ENCODE peak calls at places on chromosomes 11 and 22, in eight cellular contexts. V is Right ventricle myocardium superior; I is neural crest cell; B is effector memory CD8-positive, alpha-beta T cell; Z is activated CD4-positive, alpha-beta T cell treated with anti-CD3 and anti-CD28 coated beads, Interleukin-2, amount 50 U/mL, for 24 hours; J is ELF-1; M is NCI-H1092; T is RPMI7951. O is an unnamed sample.

GRCh38 chr11:15208570-15209222 is 94.0 kb downstream of the INSC start:
- DNase-seq in V (peak; percentile 80), I (peak; percentile 90), B (peak; percentile 67), Z (peak; percentile 53), J (peak; percentile 86), M (peak; percentile 62), T (no peak), O (peak; percentile 56)

GRCh38 chr22:31126869-31127175 is 4.1 kb downstream of the INPP5J start:
- DNase-seq in V (no peak), I (no peak), B (no peak), Z (no peak), J (no peak), M (no peak), T (no peak), O (no peak)

GRCh38 chr11:75203138-75203537 is 37.4 kb upstream of the TPBGL start:
- DNase-seq in V (no peak), I (no peak), B (no peak), Z (no peak), J (no peak), M (no peak), T (no peak), O (no peak)

GRCh38 chr22:36048911-36049677 is 20.5 kb upstream of the RBFOX2 start:
- DNase-seq in V (no peak), I (no peak), B (no peak), Z (no peak), J (peak; percentile 15), M (no peak), T (no peak), O (peak; percentile 35)

GRCh38 chr11:70788247-70789022 is 390.1 kb downstream of the CTTN start:
- DNase-seq in V (no peak), I (no peak), B (no peak), Z (no peak), J (peak; percentile 17), M (no peak), T (peak; percentile 94), O (peak; percentile 92)

GRCh38 chr22:45640291-45640940 is 31.2 kb upstream of the ATXN10 start:
- DNase-seq in V (no peak), I (no peak), B (no peak), Z (no peak), J (no peak), M (no peak), T (no peak), O (no peak)

GRCh38 chr11:132072044-132072879 is 701.8 kb downstream of the NTM start:
- DNase-seq in V (no peak), I (no peak), B (no peak), Z (no peak), J (no peak), M (no peak), T (peak; percentile 99), O (peak; percentile 95)

GRCh38 chr11:110856993-110857812 is 145.0 kb upstream of the ARHGAP20 start:
- DNase-seq in V (no peak), I (no peak), B (no peak), Z (no peak), J (no peak), M (no peak), T (no peak), O (no peak)

GRCh38 chr11:111835665-111836064 is 35.7 kb downstream of the ALG9 start:
- DNase-seq in V (no peak), I (no peak), B (no peak), Z (no peak), J (no peak), M (no peak), T (no peak), O (no peak)

GRCh38 chr11:1927151-1928037 is 7.9 kb downstream of the TNNT3 start:
- DNase-seq in V (peak; percentile 65), I (no peak), B (no peak), Z (no peak), J (peak; percentile 46), M (no peak), T (no peak), O (no peak)

GRCh38 chr22:37462983-37463382 is 23.2 kb downstream of the MFNG start:
- DNase-seq in V (no peak), I (peak; percentile 45), B (no peak), Z (no peak), J (peak; percentile 72), M (no peak), T (peak; percentile 43), O (peak; percentile 59)

GRCh38 chr22:20439928-20440575 is 2.4 kb upstream of the SCARF2 start:
- DNase-seq in V (no peak), I (no peak), B (no peak), Z (no peak), J (no peak), M (no peak), T (no peak), O (no peak)

GRCh38 chr11:76288166-76288978 is 82.1 kb upstream of the WNT11 start:
- DNase-seq in V (no peak), I (no peak), B (no peak), Z (peak; percentile 4), J (no peak), M (no peak), T (no peak), O (no peak)

GRCh38 chr11:116217441-116217840 is 555.3 kb downstream of the BUD13 start:
- DNase-seq in V (no peak), I (no peak), B (no peak), Z (no peak), J (no peak), M (no peak), T (no peak), O (no peak)

GRCh38 chr11:94183886-94184264 is 55.2 kb downstream of the PANX1 start:
- DNase-seq in V (peak; percentile 67), I (peak; percentile 69), B (no peak), Z (no peak), J (peak; percentile 89), M (peak; percentile 6), T (peak; percentile 29), O (peak; percentile 53)

GRCh38 chr11:69438286-69438920 is 43.1 kb upstream of the LINC01488 start:
- DNase-seq in V (peak; percentile 31), I (no peak), B (no peak), Z (no peak), J (no peak), M (no peak), T (no peak), O (no peak)

GRCh38 chr22:30016596-30016995 is 63.7 kb upstream of the HORMAD2 start:
- DNase-seq in V (no peak), I (no peak), B (no peak), Z (no peak), J (no peak), M (no peak), T (no peak), O (no peak)

GRCh38 chr22:23481369-23481768 is 98.7 kb downstream of the IGLL1 start:
- DNase-seq in V (no peak), I (no peak), B (no peak), Z (no peak), J (no peak), M (no peak), T (no peak), O (no peak)

GRCh38 chr11:541433-541885 is 4.1 kb downstream of the LRRC56 start:
- DNase-seq in V (peak; percentile 36), I (no peak), B (no peak), Z (no peak), J (no peak), M (no peak), T (no peak), O (no peak)

GRCh38 chr11:131064373-131064991 is 148.2 kb upstream of the SNX19 start:
- DNase-seq in V (peak; percentile 63), I (peak; percentile 82), B (no peak), Z (no peak), J (peak; percentile 95), M (peak; percentile 40), T (peak; percentile 47), O (peak; percentile 72)

GRCh38 chr22:27876684-27877083 is 42.4 kb downstream of the PITPNB start:
- DNase-seq in V (no peak), I (no peak), B (no peak), Z (no peak), J (no peak), M (peak; percentile 86), T (no peak), O (no peak)

GRCh38 chr22:29302681-29303465 is 3.6 kb upstream of the GAS2L1 start:
- DNase-seq in V (no peak), I (no peak), B (no peak), Z (no peak), J (no peak), M (no peak), T (no peak), O (no peak)

GRCh38 chr11:45232341-45233080 is 53.6 kb downstream of the SYT13 start:
- DNase-seq in V (no peak), I (no peak), B (no peak), Z (no peak), J (no peak), M (no peak), T (no peak), O (no peak)

GRCh38 chr11:12587333-12587997 is 86.8 kb upstream of the TEAD1 start:
- DNase-seq in V (no peak), I (no peak), B (no peak), Z (no peak), J (peak; percentile 77), M (no peak), T (peak; percentile 28), O (peak; percentile 56)

GRCh38 chr11:119377112-119377901 is 4.2 kb downstream of the USP2 start:
- DNase-seq in V (no peak), I (no peak), B (no peak), Z (no peak), J (no peak), M (no peak), T (no peak), O (no peak)

GRCh38 chr11:36452987-36453386 is 57.1 kb downstream of the TRAF6 start:
- DNase-seq in V (no peak), I (no peak), B (no peak), Z (no peak), J (no peak), M (no peak), T (peak; percentile 87), O (peak; percentile 44)

GRCh38 chr22:37148031-37148651 is 1.6 kb downstream of the IL2RB start:
- DNase-seq in V (peak; percentile 21), I (no peak), B (no peak), Z (no peak), J (no peak), M (no peak), T (no peak), O (no peak)

GRCh38 chr11:118281284-118281683 is 17.2 kb upstream of the MPZL2 start:
- DNase-seq in V (no peak), I (no peak), B (no peak), Z (no peak), J (no peak), M (no peak), T (no peak), O (no peak)

GRCh38 chr11:61694971-61695706 is 14.9 kb downstream of the DAGLA start:
- DNase-seq in V (peak; percentile 81), I (no peak), B (no peak), Z (no peak), J (peak; percentile 77), M (peak; percentile 53), T (no peak), O (no peak)

O was measured in Daoy.